ENCODE peak calls at places on chromosomes 3 and 15, in eight cellular contexts. E is posterior cingulate gyrus, L is GM12892, X is Ammon's horn, W is HFFc6, G is brain microvascular endothelial cell, I is left ventricle myocardium inferior, Q is ecto neural progenitor cell. R is an unnamed sample.

GRCh38 chr3:194224937-194225422 is 89.0 kb downstream of the HES1 start:
- DNase-seq in E (no peak), I (no peak), Q (no peak), X (peak), W (no peak), L (no peak), G (no peak), R (no peak)

GRCh38 chr15:30922469-30923311 is 19.0 kb downstream of the FAN1 start:
- DNase-seq in Q (peak), L (no peak), I (no peak), W (peak), E (peak), G (peak), X (peak), R (no peak)

GRCh38 chr15:88810449-88810848 is 7.2 kb downstream of the ACAN start:
- DNase-seq in G (peak), W (peak), X (no peak), I (no peak), L (no peak), E (no peak), Q (no peak), R (no peak)

GRCh38 chr15:78938608-78939488 is 6.0 kb downstream of the CTSH start:
- DNase-seq in E (no peak), I (no peak), G (no peak), W (no peak), X (no peak), Q (no peak), L (no peak), R (peak)

GRCh38 chr3:111373861-111374260 is 168.1 kb upstream of the CD96 start:
- DNase-seq in W (peak), L (no peak), E (no peak), Q (no peak), X (no peak), I (no peak), G (peak), R (no peak)

GRCh38 chr3:56928379-56929068 is 126.8 kb upstream of the ARHGEF3 start:
- DNase-seq in X (no peak), Q (no peak), W (peak), I (no peak), G (peak), L (no peak), E (no peak), R (no peak)

GRCh38 chr3:79521221-79521848 is 246.5 kb downstream of the ROBO1 start:
- DNase-seq in G (peak), W (peak), X (peak), L (no peak), E (no peak), Q (no peak), I (no peak), R (no peak)

GRCh38 chr15:39596358-39597051 is 15.6 kb downstream of the THBS1 start:
- DNase-seq in I (no peak), Q (no peak), G (no peak), X (no peak), E (no peak), W (peak), L (no peak), R (no peak)

GRCh38 chr3:31039145-31039544 is 144.7 kb upstream of the GADL1 start:
- DNase-seq in W (no peak), Q (no peak), L (no peak), G (peak), E (no peak), X (no peak), I (no peak), R (no peak)

GRCh38 chr3:72405943-72406585 is 442.2 kb downstream of the SHQ1 start:
- DNase-seq in G (no peak), E (no peak), X (peak), L (no peak), I (no peak), W (no peak), Q (no peak), R (no peak)

GRCh38 chr3:9014189-9014588 is 50.9 kb upstream of the RAD18 start:
- DNase-seq in L (no peak), I (no peak), E (no peak), Q (no peak), W (peak), X (peak), G (peak), R (no peak)

GRCh38 chr3:148319161-148319915 is 378.4 kb upstream of the AGTR1 start:
- DNase-seq in X (no peak), E (no peak), G (peak), Q (no peak), I (no peak), L (no peak), W (peak), R (peak)